ENCODE peak calls at places on chromosomes 2 and 18, in seven cellular contexts. One of them, this sample, is unnamed.

GRCh38 chr2:128727914-128728313 is 409.2 kb upstream of the HS6ST1 start:
- DNase-seq in right lobe of liver: no peak
- DNase-seq in astrocyte of the spinal cord: peak; percentile 88
- DNase-seq in IMR-90: peak; percentile 89
- DNase-seq in HFFc6: peak; percentile 75
- DNase-seq in GM10248: no peak
- DNase-seq in epithelial cell of esophagus: peak; percentile 73
- DNase-seq in this sample: peak; percentile 65

GRCh38 chr2:72153026-72153791 is 5.5 kb upstream of the CYP26B1 start:
- DNase-seq in right lobe of liver: no peak
- DNase-seq in astrocyte of the spinal cord: no peak
- DNase-seq in IMR-90: no peak
- DNase-seq in HFFc6: no peak
- DNase-seq in GM10248: no peak
- DNase-seq in epithelial cell of esophagus: no peak
- DNase-seq in this sample: no peak

GRCh38 chr2:57821085-57821484 is 225.5 kb upstream of the VRK2 start:
- DNase-seq in right lobe of liver: no peak
- DNase-seq in astrocyte of the spinal cord: no peak
- DNase-seq in IMR-90: no peak
- DNase-seq in HFFc6: no peak
- DNase-seq in GM10248: no peak
- DNase-seq in epithelial cell of esophagus: peak; percentile 7
- DNase-seq in this sample: no peak

GRCh38 chr2:85549826-85550225 is 10.9 kb downstream of the MAT2A start:
- DNase-seq in right lobe of liver: no peak
- DNase-seq in astrocyte of the spinal cord: peak; percentile 89
- DNase-seq in IMR-90: peak; percentile 99
- DNase-seq in HFFc6: peak; percentile 80
- DNase-seq in GM10248: no peak
- DNase-seq in epithelial cell of esophagus: peak; percentile 44
- DNase-seq in this sample: peak; percentile 81

GRCh38 chr2:182744490-182744889 is 28.4 kb downstream of the DNAJC10 start:
- DNase-seq in right lobe of liver: no peak
- DNase-seq in astrocyte of the spinal cord: no peak
- DNase-seq in IMR-90: peak; percentile 18
- DNase-seq in HFFc6: no peak
- DNase-seq in GM10248: no peak
- DNase-seq in epithelial cell of esophagus: no peak
- DNase-seq in this sample: no peak

GRCh38 chr2:47504174-47504810 is 101.3 kb downstream of the MSH2 start:
- DNase-seq in right lobe of liver: no peak
- DNase-seq in astrocyte of the spinal cord: no peak
- DNase-seq in IMR-90: no peak
- DNase-seq in HFFc6: no peak
- DNase-seq in GM10248: no peak
- DNase-seq in epithelial cell of esophagus: no peak
- DNase-seq in this sample: no peak

GRCh38 chr2:191959209-191959608 is 112.3 kb upstream of the CAVIN2 start:
- DNase-seq in right lobe of liver: no peak
- DNase-seq in astrocyte of the spinal cord: no peak
- DNase-seq in IMR-90: no peak
- DNase-seq in HFFc6: no peak
- DNase-seq in GM10248: no peak
- DNase-seq in epithelial cell of esophagus: no peak
- DNase-seq in this sample: no peak

GRCh38 chr2:69776886-69777777 is 35.2 kb downstream of the ANXA4 start:
- DNase-seq in right lobe of liver: no peak
- DNase-seq in astrocyte of the spinal cord: no peak
- DNase-seq in IMR-90: no peak
- DNase-seq in HFFc6: no peak
- DNase-seq in GM10248: no peak
- DNase-seq in epithelial cell of esophagus: no peak
- DNase-seq in this sample: no peak

GRCh38 chr2:132797551-132797950 is 127.5 kb upstream of the LYPD1 start:
- DNase-seq in right lobe of liver: no peak
- DNase-seq in astrocyte of the spinal cord: peak; percentile 72
- DNase-seq in IMR-90: peak; percentile 91
- DNase-seq in HFFc6: peak; percentile 32
- DNase-seq in GM10248: no peak
- DNase-seq in epithelial cell of esophagus: no peak
- DNase-seq in this sample: no peak

GRCh38 chr2:152861349-152861942 is 143.0 kb downstream of the ARL6IP6 start:
- DNase-seq in right lobe of liver: peak; percentile 52
- DNase-seq in astrocyte of the spinal cord: peak; percentile 3
- DNase-seq in IMR-90: peak; percentile 12
- DNase-seq in HFFc6: no peak
- DNase-seq in GM10248: peak; percentile 23
- DNase-seq in epithelial cell of esophagus: peak; percentile 47
- DNase-seq in this sample: no peak

GRCh38 chr2:232633413-232634318 is at the start of gene EFHD1:
- DNase-seq in right lobe of liver: peak; percentile 86
- DNase-seq in astrocyte of the spinal cord: peak; percentile 61
- DNase-seq in IMR-90: peak; percentile 34
- DNase-seq in HFFc6: no peak
- DNase-seq in GM10248: peak; percentile 55
- DNase-seq in epithelial cell of esophagus: peak; percentile 70
- DNase-seq in this sample: no peak

GRCh38 chr2:193141-193552 is 70.7 kb downstream of the SH3YL1 start:
- DNase-seq in right lobe of liver: no peak
- DNase-seq in astrocyte of the spinal cord: no peak
- DNase-seq in IMR-90: peak; percentile 2
- DNase-seq in HFFc6: peak; percentile 55
- DNase-seq in GM10248: no peak
- DNase-seq in epithelial cell of esophagus: no peak
- DNase-seq in this sample: no peak

GRCh38 chr2:215540646-215541045 is 104.8 kb upstream of the FN1 start:
- DNase-seq in right lobe of liver: no peak
- DNase-seq in astrocyte of the spinal cord: peak; percentile 95
- DNase-seq in IMR-90: peak; percentile 97
- DNase-seq in HFFc6: peak; percentile 54
- DNase-seq in GM10248: no peak
- DNase-seq in epithelial cell of esophagus: peak; percentile 79
- DNase-seq in this sample: peak; percentile 79

GRCh38 chr2:180781276-180781675 is 199.1 kb upstream of the UBE2E3 start:
- DNase-seq in right lobe of liver: no peak
- DNase-seq in astrocyte of the spinal cord: peak; percentile 19
- DNase-seq in IMR-90: no peak
- DNase-seq in HFFc6: no peak
- DNase-seq in GM10248: no peak
- DNase-seq in epithelial cell of esophagus: no peak
- DNase-seq in this sample: no peak

GRCh38 chr18:21760321-21760720 is 19.7 kb downstream of the MIB1 start:
- DNase-seq in right lobe of liver: no peak
- DNase-seq in astrocyte of the spinal cord: peak; percentile 34
- DNase-seq in IMR-90: peak; percentile 65
- DNase-seq in HFFc6: no peak
- DNase-seq in GM10248: no peak
- DNase-seq in epithelial cell of esophagus: no peak
- DNase-seq in this sample: no peak

GRCh38 chr2:195663007-195663406 is 6.0 kb downstream of the SLC39A10 start:
- DNase-seq in right lobe of liver: no peak
- DNase-seq in astrocyte of the spinal cord: no peak
- DNase-seq in IMR-90: no peak
- DNase-seq in HFFc6: no peak
- DNase-seq in GM10248: no peak
- DNase-seq in epithelial cell of esophagus: no peak
- DNase-seq in this sample: no peak

GRCh38 chr2:203706403-203706802 is at the start of gene CD28:
- DNase-seq in right lobe of liver: no peak
- DNase-seq in astrocyte of the spinal cord: no peak
- DNase-seq in IMR-90: no peak
- DNase-seq in HFFc6: no peak
- DNase-seq in GM10248: peak; percentile 84
- DNase-seq in epithelial cell of esophagus: no peak
- DNase-seq in this sample: no peak

DNA sequence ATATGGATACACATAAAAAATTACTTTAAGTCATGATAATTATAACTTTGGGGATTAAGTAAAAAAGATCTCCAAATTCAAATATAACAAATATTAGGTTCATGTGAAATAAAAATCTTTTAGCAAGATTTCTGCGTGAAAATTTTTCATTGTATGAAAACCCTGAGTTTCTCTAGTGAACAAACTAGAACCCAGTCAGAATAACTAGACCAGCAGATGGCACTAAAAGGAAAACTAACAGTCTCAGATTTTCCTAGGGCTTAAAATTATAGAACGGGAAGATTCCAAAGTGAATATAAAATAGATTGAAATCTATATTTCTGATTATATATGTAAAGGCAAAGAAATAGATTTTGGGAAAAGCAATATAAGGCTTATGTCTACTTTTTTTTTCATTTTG is 43.3 kb downstream of the TMEM200C start:
- DNase-seq in right lobe of liver: no peak
- DNase-seq in astrocyte of the spinal cord: no peak
- DNase-seq in IMR-90: no peak
- DNase-seq in HFFc6: no peak
- DNase-seq in GM10248: no peak
- DNase-seq in epithelial cell of esophagus: no peak
- DNase-seq in this sample: no peak
- TF ChIP-seq CTCF in right lobe of liver: peak; percentile 33
- TF ChIP-seq CTCF in astrocyte of the spinal cord: peak; percentile 38
- TF ChIP-seq CTCF in IMR-90: peak; percentile 19
- TF ChIP-seq CTCF in HFFc6: peak; percentile 31
- TF ChIP-seq CTCF in GM10248: peak; percentile 5
- TF ChIP-seq CTCF in epithelial cell of esophagus: no peak
- TF ChIP-seq CTCF in this sample: no peak

GRCh38 chr18:2980607-2980923 is 32.4 kb downstream of the LPIN2 start:
- DNase-seq in right lobe of liver: no peak
- DNase-seq in astrocyte of the spinal cord: no peak
- DNase-seq in IMR-90: no peak
- DNase-seq in HFFc6: no peak
- DNase-seq in GM10248: no peak
- DNase-seq in epithelial cell of esophagus: no peak
- DNase-seq in this sample: no peak

GRCh38 chr18:2983296-2983695 is 29.6 kb downstream of the LPIN2 start:
- DNase-seq in right lobe of liver: no peak
- DNase-seq in astrocyte of the spinal cord: no peak
- DNase-seq in IMR-90: no peak
- DNase-seq in HFFc6: no peak
- DNase-seq in GM10248: no peak
- DNase-seq in epithelial cell of esophagus: no peak
- DNase-seq in this sample: no peak

GRCh38 chr18:2984703-2985261 is 28.2 kb downstream of the LPIN2 start:
- DNase-seq in right lobe of liver: peak; percentile 80
- DNase-seq in astrocyte of the spinal cord: no peak
- DNase-seq in IMR-90: no peak
- DNase-seq in HFFc6: no peak
- DNase-seq in GM10248: no peak
- DNase-seq in epithelial cell of esophagus: peak; percentile 32
- DNase-seq in this sample: no peak

GRCh38 chr18:2981212-2981728 is 31.7 kb downstream of the LPIN2 start:
- DNase-seq in right lobe of liver: no peak
- DNase-seq in astrocyte of the spinal cord: peak; percentile 90
- DNase-seq in IMR-90: peak; percentile 95
- DNase-seq in HFFc6: peak; percentile 89
- DNase-seq in GM10248: no peak
- DNase-seq in epithelial cell of esophagus: peak; percentile 48
- DNase-seq in this sample: no peak

GRCh38 chr18:2982452-2983172 is 30.3 kb downstream of the LPIN2 start:
- DNase-seq in right lobe of liver: peak; percentile 90
- DNase-seq in astrocyte of the spinal cord: no peak
- DNase-seq in IMR-90: no peak
- DNase-seq in HFFc6: no peak
- DNase-seq in GM10248: no peak
- DNase-seq in epithelial cell of esophagus: no peak
- DNase-seq in this sample: no peak
- TF ChIP-seq CTCF in right lobe of liver: no peak
- TF ChIP-seq CTCF in astrocyte of the spinal cord: no peak
- TF ChIP-seq CTCF in IMR-90: no peak
- TF ChIP-seq CTCF in HFFc6: peak; percentile 32
- TF ChIP-seq CTCF in GM10248: no peak
- TF ChIP-seq CTCF in epithelial cell of esophagus: no peak
- TF ChIP-seq CTCF in this sample: no peak

DNA sequence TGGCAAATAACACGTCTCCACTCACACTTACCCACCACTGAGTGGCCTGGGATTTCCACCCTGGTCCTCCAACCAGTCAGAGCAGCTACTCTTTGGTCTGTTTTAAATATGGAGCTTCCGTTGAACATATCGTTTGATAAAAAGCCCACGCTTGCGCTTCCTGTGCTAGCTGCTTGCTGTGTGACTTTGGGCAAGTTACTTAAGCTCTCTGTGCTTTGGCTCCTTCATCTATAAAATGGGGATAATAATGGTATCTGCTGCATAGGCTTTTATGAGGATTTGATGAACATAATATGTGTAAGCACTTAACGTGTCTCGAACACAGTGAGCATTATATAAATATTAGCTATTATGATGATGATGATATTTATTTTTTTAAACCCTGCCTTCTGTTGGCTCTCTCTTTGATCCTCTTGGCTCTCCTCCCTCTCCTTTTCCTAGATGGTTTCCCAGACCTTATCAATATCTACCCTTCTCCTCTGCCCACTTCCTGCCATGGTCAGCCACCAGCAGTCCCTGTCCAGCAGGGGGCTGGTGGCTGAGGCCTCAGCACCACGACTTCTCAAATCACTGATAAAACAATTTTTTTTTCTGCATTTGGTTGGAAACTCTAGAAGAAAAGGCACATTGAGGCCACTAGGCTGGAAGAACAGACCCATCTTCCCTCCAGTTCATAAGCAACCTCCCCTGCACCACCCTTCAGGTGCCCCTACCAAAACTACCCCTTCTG is 191.9 kb downstream of the LOXHD1 start:
- DNase-seq in right lobe of liver: no peak
- DNase-seq in astrocyte of the spinal cord: no peak
- DNase-seq in IMR-90: no peak
- DNase-seq in HFFc6: no peak
- DNase-seq in GM10248: no peak
- DNase-seq in epithelial cell of esophagus: no peak
- DNase-seq in this sample: no peak
- TF ChIP-seq CTCF in right lobe of liver: no peak
- TF ChIP-seq CTCF in astrocyte of the spinal cord: peak; percentile 43
- TF ChIP-seq CTCF in IMR-90: peak; percentile 6
- TF ChIP-seq CTCF in HFFc6: peak; percentile 64
- TF ChIP-seq CTCF in GM10248: no peak
- TF ChIP-seq CTCF in epithelial cell of esophagus: peak; percentile 15
- TF ChIP-seq CTCF in this sample: no peak

DNA sequence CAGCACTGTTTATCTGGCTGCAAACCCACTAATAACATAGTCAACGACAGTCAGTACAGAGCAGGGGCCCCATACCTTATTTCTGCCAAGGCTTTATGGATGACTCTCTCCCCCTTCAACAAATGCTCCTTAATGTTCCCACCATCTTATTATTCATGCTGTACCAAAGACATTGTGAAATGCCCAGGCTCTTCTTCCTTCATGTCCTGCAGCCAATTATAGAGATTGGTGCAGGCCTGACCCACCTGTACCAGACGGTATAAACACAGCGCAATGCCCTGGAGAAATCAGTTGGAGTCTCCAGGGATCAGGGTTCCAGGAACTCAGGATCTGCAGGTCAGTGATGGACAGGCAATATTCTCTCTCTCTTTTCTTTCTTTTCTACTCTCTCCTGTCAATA is at the start of gene IL1F10:
- DNase-seq in right lobe of liver: no peak
- DNase-seq in astrocyte of the spinal cord: no peak
- DNase-seq in IMR-90: no peak
- DNase-seq in HFFc6: no peak
- DNase-seq in GM10248: no peak
- DNase-seq in epithelial cell of esophagus: no peak
- DNase-seq in this sample: no peak
- TF ChIP-seq CTCF in right lobe of liver: no peak
- TF ChIP-seq CTCF in astrocyte of the spinal cord: no peak
- TF ChIP-seq CTCF in IMR-90: no peak
- TF ChIP-seq CTCF in HFFc6: no peak
- TF ChIP-seq CTCF in GM10248: no peak
- TF ChIP-seq CTCF in epithelial cell of esophagus: no peak
- TF ChIP-seq CTCF in this sample: no peak

This sample was measured in AG09319.